ENCODE peak calls at places on chromosomes 3 and 15, in nine cellular contexts. M, F, G, C, W, Q, U, E and T are unnamed samples.

GRCh38 chr3:284316-284715 is 87.8 kb downstream of the CHL1 start:
- DNase-seq in F (no peak), E (no peak), U (no peak), M (no peak), C (no peak), W (no peak), G (no peak), Q (no peak), T (no peak)

GRCh38 chr15:48604567-48604966 is 40.9 kb downstream of the FBN1 start:
- DNase-seq in Q (no peak), C (no peak), M (no peak), E (no peak), U (no peak), G (no peak), F (no peak), W (no peak), T (no peak)

GRCh38 chr15:99211926-99212325 is 37.5 kb downstream of the TTC23 start:
- DNase-seq in E (no peak), M (no peak), C (no peak), W (no peak), Q (no peak), F (no peak), U (no peak), G (no peak), T (no peak)

GRCh38 chr3:11739712-11740111 is 96.0 kb upstream of the VGLL4 start:
- DNase-seq in W (no peak), E (no peak), U (peak), F (no peak), Q (no peak), C (no peak), M (no peak), G (no peak), T (no peak)

GRCh38 chr3:15284121-15284889 is 48.1 kb downstream of the SH3BP5 start:
- DNase-seq in M (no peak), W (no peak), F (peak), U (peak), G (no peak), C (no peak), Q (no peak), E (no peak), T (no peak)

GRCh38 chr15:62087671-62088360 is 21.0 kb downstream of the C2CD4A start:
- DNase-seq in C (peak), Q (no peak), G (no peak), E (no peak), W (no peak), M (no peak), U (no peak), F (no peak), T (no peak)

GRCh38 chr3:163056874-163057497 is 1560.4 kb downstream of the OTOL1 start:
- DNase-seq in F (peak), U (peak), Q (peak), M (no peak), G (peak), E (peak), W (no peak), C (peak), T (peak)

GRCh38 chr3:107384907-107385306 is 7.7 kb downstream of the CCDC54 start:
- DNase-seq in C (no peak), Q (no peak), F (no peak), U (no peak), E (no peak), W (no peak), M (no peak), G (no peak), T (no peak)

GRCh38 chr3:195150194-195151118 is 120.5 kb downstream of the XXYLT1 start:
- DNase-seq in U (no peak), C (peak), E (peak), G (no peak), M (no peak), W (peak), F (peak), Q (peak), T (peak)

GRCh38 chr3:171417137-171417536 is 43.1 kb downstream of the TNIK start:
- DNase-seq in C (no peak), Q (no peak), M (no peak), U (no peak), F (no peak), W (no peak), G (no peak), E (no peak), T (no peak)

GRCh38 chr3:12974316-12974715 is 98.9 kb downstream of the IQSEC1 start:
- DNase-seq in M (no peak), E (no peak), U (no peak), C (no peak), W (no peak), F (peak), G (no peak), Q (no peak), T (no peak)

GRCh38 chr3:43178891-43179366 is 73.0 kb upstream of the POMGNT2 start:
- DNase-seq in U (no peak), C (no peak), M (no peak), E (no peak), W (no peak), F (no peak), G (no peak), Q (no peak), T (no peak)

GRCh38 chr15:53272116-53272515 is 482.0 kb upstream of the ONECUT1 start:
- DNase-seq in U (no peak), E (no peak), M (no peak), C (no peak), F (no peak), Q (no peak), W (no peak), G (no peak), T (no peak)

GRCh38 chr3:156751461-156752025 is 74.6 kb upstream of the LEKR1 start:
- DNase-seq in U (peak), C (no peak), G (peak), F (no peak), M (no peak), W (no peak), E (peak), Q (no peak), T (no peak)